ENCODE peak calls at places on chromosomes 6 and 20, in nine cellular contexts. One of them, this sample, is unnamed. For H3K4me1 and H3K36me3, the result is how much of the 10 kb centered on the place peaks cover.

GRCh38 chr6:159828074-159828473 is 28.0 kb downstream of the PNLDC1 start:
- DNase-seq in GM23338: no peak
- DNase-seq in pancreas: no peak
- DNase-seq in H1: no peak
- DNase-seq in CD4-positive, alpha-beta memory T cell: no peak
- DNase-seq in ovary: no peak
- DNase-seq in fibroblast of lung: no peak
- DNase-seq in SK-N-SH: no peak
- DNase-seq in right lobe of liver: no peak
- DNase-seq in this sample: no peak

GRCh38 chr20:51354191-51354768 is 188.2 kb downstream of the NFATC2 start:
- DNase-seq in GM23338: no peak
- DNase-seq in pancreas: no peak
- DNase-seq in H1: no peak
- DNase-seq in CD4-positive, alpha-beta memory T cell: no peak
- DNase-seq in ovary: no peak
- DNase-seq in fibroblast of lung: peak
- DNase-seq in SK-N-SH: no peak
- DNase-seq in right lobe of liver: no peak
- DNase-seq in this sample: no peak

GRCh38 chr6:5401845-5402738 is 140.8 kb downstream of the FARS2 start:
- DNase-seq in GM23338: peak
- DNase-seq in pancreas: no peak
- DNase-seq in H1: no peak
- DNase-seq in CD4-positive, alpha-beta memory T cell: no peak
- DNase-seq in ovary: no peak
- DNase-seq in fibroblast of lung: peak
- DNase-seq in SK-N-SH: no peak
- DNase-seq in right lobe of liver: no peak
- DNase-seq in this sample: no peak

GRCh38 chr6:45714795-45715507 is 300.7 kb downstream of the CLIC5 start:
- DNase-seq in GM23338: peak
- DNase-seq in pancreas: peak
- DNase-seq in H1: peak
- DNase-seq in CD4-positive, alpha-beta memory T cell: peak
- DNase-seq in ovary: peak
- DNase-seq in fibroblast of lung: peak
- DNase-seq in SK-N-SH: peak
- DNase-seq in right lobe of liver: no peak
- DNase-seq in this sample: no peak

GRCh38 chr6:142485256-142485655 is 183.4 kb downstream of the ADGRG6 start:
- DNase-seq in GM23338: no peak
- DNase-seq in pancreas: no peak
- DNase-seq in H1: no peak
- DNase-seq in CD4-positive, alpha-beta memory T cell: no peak
- DNase-seq in ovary: no peak
- DNase-seq in fibroblast of lung: peak
- DNase-seq in SK-N-SH: no peak
- DNase-seq in right lobe of liver: no peak
- DNase-seq in this sample: no peak

GRCh38 chr6:142008016-142008735 is 124.5 kb upstream of the GJE1 start:
- DNase-seq in GM23338: peak
- DNase-seq in pancreas: no peak
- DNase-seq in H1: no peak
- DNase-seq in CD4-positive, alpha-beta memory T cell: no peak
- DNase-seq in ovary: no peak
- DNase-seq in fibroblast of lung: no peak
- DNase-seq in SK-N-SH: no peak
- DNase-seq in right lobe of liver: no peak
- DNase-seq in this sample: no peak

GRCh38 chr20:34179636-34180360 is 61.4 kb upstream of the ASIP start:
- DNase-seq in GM23338: no peak
- DNase-seq in pancreas: no peak
- DNase-seq in H1: no peak
- DNase-seq in CD4-positive, alpha-beta memory T cell: no peak
- DNase-seq in ovary: no peak
- DNase-seq in fibroblast of lung: no peak
- DNase-seq in SK-N-SH: no peak
- DNase-seq in right lobe of liver: no peak
- DNase-seq in this sample: no peak

GRCh38 chr6:144007779-144008500 is at the start of gene PLAGL1:
- DNase-seq in GM23338: peak
- DNase-seq in pancreas: peak
- DNase-seq in H1: no peak
- DNase-seq in CD4-positive, alpha-beta memory T cell: peak
- DNase-seq in ovary: peak
- DNase-seq in fibroblast of lung: peak
- DNase-seq in SK-N-SH: peak
- DNase-seq in right lobe of liver: peak
- DNase-seq in this sample: peak

GRCh38 chr20:51473771-51474170 is 68.7 kb downstream of the NFATC2 start:
- DNase-seq in GM23338: no peak
- DNase-seq in pancreas: no peak
- DNase-seq in H1: no peak
- DNase-seq in CD4-positive, alpha-beta memory T cell: no peak
- DNase-seq in ovary: no peak
- DNase-seq in fibroblast of lung: no peak
- DNase-seq in SK-N-SH: no peak
- DNase-seq in right lobe of liver: no peak
- DNase-seq in this sample: no peak

GRCh38 chr6:133752129-133752528 is 136.8 kb upstream of the TCF21 start:
- DNase-seq in GM23338: no peak
- DNase-seq in pancreas: no peak
- DNase-seq in H1: no peak
- DNase-seq in CD4-positive, alpha-beta memory T cell: no peak
- DNase-seq in ovary: no peak
- DNase-seq in fibroblast of lung: no peak
- DNase-seq in SK-N-SH: no peak
- DNase-seq in right lobe of liver: no peak
- DNase-seq in this sample: no peak

GRCh38 chr20:1338096-1338495 is 9.2 kb upstream of the SDCBP2 start:
- DNase-seq in GM23338: no peak
- DNase-seq in pancreas: no peak
- DNase-seq in H1: no peak
- DNase-seq in CD4-positive, alpha-beta memory T cell: no peak
- DNase-seq in ovary: no peak
- DNase-seq in fibroblast of lung: no peak
- DNase-seq in SK-N-SH: no peak
- DNase-seq in right lobe of liver: no peak
- DNase-seq in this sample: peak

GRCh38 chr6:159804504-159804903 is 4.4 kb downstream of the PNLDC1 start:
- DNase-seq in GM23338: no peak
- DNase-seq in pancreas: no peak
- DNase-seq in H1: no peak
- DNase-seq in CD4-positive, alpha-beta memory T cell: no peak
- DNase-seq in ovary: no peak
- DNase-seq in fibroblast of lung: no peak
- DNase-seq in SK-N-SH: no peak
- DNase-seq in right lobe of liver: no peak
- DNase-seq in this sample: no peak

DNA sequence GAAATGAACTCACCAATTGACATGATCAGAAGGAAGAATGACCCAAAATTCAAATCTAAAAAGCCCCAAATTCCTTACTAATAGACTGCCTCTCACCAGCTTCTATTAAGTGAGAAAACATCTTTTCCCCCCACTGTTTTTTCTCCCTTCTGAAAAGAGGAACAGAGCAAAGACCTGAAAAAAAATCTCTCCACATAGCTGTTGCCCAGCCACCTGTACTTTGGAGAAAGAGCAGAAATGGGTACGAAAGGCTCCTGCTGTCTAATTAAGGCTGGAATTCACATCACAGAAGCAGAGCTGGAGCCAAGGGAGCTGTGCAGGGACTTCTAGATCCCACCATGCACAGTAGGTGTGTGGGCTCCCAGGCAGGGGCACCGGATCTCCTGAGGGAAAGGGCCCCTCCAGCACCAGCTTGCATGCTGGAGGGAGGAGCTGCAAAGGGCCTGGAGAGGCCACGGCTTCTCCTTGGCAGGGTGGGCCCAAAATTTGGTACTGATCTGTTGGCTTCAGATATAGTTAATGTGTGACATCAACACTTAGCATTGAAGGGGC is 73.2 kb upstream of the DUSP22 start:
- DNase-seq in GM23338: no peak
- DNase-seq in pancreas: no peak
- DNase-seq in H1: no peak
- DNase-seq in CD4-positive, alpha-beta memory T cell: no peak
- DNase-seq in ovary: no peak
- DNase-seq in fibroblast of lung: no peak
- DNase-seq in SK-N-SH: no peak
- DNase-seq in right lobe of liver: no peak
- DNase-seq in this sample: no peak
- H3K4me1 ChIP-seq in GM23338: under half
- H3K4me1 ChIP-seq in pancreas: under half
- H3K4me1 ChIP-seq in H1: under half
- H3K4me1 ChIP-seq in CD4-positive, alpha-beta memory T cell: under half
- H3K4me1 ChIP-seq in ovary: under half
- H3K4me1 ChIP-seq in fibroblast of lung: under half
- H3K4me1 ChIP-seq in SK-N-SH: under half
- H3K4me1 ChIP-seq in right lobe of liver: under half
- H3K4me1 ChIP-seq in this sample: under half

GRCh38 chr6:169664227-169664626 is 37.6 kb downstream of the WDR27 start:
- DNase-seq in GM23338: no peak
- DNase-seq in pancreas: no peak
- DNase-seq in H1: no peak
- DNase-seq in CD4-positive, alpha-beta memory T cell: no peak
- DNase-seq in ovary: no peak
- DNase-seq in fibroblast of lung: no peak
- DNase-seq in SK-N-SH: no peak
- DNase-seq in right lobe of liver: no peak
- DNase-seq in this sample: no peak

GRCh38 chr6:169668203-169668847 is 33.5 kb downstream of the WDR27 start:
- DNase-seq in GM23338: peak
- DNase-seq in pancreas: no peak
- DNase-seq in H1: no peak
- DNase-seq in CD4-positive, alpha-beta memory T cell: no peak
- DNase-seq in ovary: no peak
- DNase-seq in fibroblast of lung: no peak
- DNase-seq in SK-N-SH: no peak
- DNase-seq in right lobe of liver: no peak
- DNase-seq in this sample: no peak

GRCh38 chr6:169665289-169665688 is 36.5 kb downstream of the WDR27 start:
- DNase-seq in GM23338: no peak
- DNase-seq in pancreas: no peak
- DNase-seq in H1: no peak
- DNase-seq in CD4-positive, alpha-beta memory T cell: no peak
- DNase-seq in ovary: no peak
- DNase-seq in fibroblast of lung: no peak
- DNase-seq in SK-N-SH: no peak
- DNase-seq in right lobe of liver: no peak
- DNase-seq in this sample: no peak

GRCh38 chr6:169667716-169668115 is 34.1 kb downstream of the WDR27 start:
- DNase-seq in GM23338: no peak
- DNase-seq in pancreas: no peak
- DNase-seq in H1: no peak
- DNase-seq in CD4-positive, alpha-beta memory T cell: no peak
- DNase-seq in ovary: no peak
- DNase-seq in fibroblast of lung: no peak
- DNase-seq in SK-N-SH: no peak
- DNase-seq in right lobe of liver: no peak
- DNase-seq in this sample: no peak

DNA sequence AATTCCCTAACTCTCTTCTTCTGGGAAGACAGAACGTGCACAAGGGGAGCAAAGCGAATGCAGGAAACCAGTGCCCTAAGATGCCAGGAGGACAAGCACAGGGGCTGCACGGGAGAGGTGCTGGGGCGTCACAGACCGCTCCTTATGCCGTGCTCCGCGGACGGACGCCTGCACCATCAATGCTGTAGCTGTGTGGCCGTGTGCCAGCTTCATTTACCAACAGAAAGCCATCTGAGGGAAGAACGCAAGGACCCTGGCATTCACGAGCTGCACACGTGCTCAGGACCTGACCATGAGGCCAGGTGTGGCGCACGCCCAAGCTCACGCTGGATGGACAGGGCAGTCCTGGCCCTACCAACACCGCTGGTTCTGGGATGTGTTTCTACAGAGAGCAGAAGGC is 35.4 kb downstream of the WDR27 start:
- DNase-seq in GM23338: no peak
- DNase-seq in pancreas: no peak
- DNase-seq in H1: no peak
- DNase-seq in CD4-positive, alpha-beta memory T cell: no peak
- DNase-seq in ovary: no peak
- DNase-seq in fibroblast of lung: no peak
- DNase-seq in SK-N-SH: no peak
- DNase-seq in right lobe of liver: no peak
- DNase-seq in this sample: no peak
- H3K36me3 ChIP-seq in GM23338: under half
- H3K36me3 ChIP-seq in pancreas: under half
- H3K36me3 ChIP-seq in H1: under half
- H3K36me3 ChIP-seq in CD4-positive, alpha-beta memory T cell: under half
- H3K36me3 ChIP-seq in ovary: under half
- H3K36me3 ChIP-seq in fibroblast of lung: under half
- H3K36me3 ChIP-seq in SK-N-SH: half or more
- H3K36me3 ChIP-seq in right lobe of liver: under half
- H3K36me3 ChIP-seq in this sample: under half

DNA sequence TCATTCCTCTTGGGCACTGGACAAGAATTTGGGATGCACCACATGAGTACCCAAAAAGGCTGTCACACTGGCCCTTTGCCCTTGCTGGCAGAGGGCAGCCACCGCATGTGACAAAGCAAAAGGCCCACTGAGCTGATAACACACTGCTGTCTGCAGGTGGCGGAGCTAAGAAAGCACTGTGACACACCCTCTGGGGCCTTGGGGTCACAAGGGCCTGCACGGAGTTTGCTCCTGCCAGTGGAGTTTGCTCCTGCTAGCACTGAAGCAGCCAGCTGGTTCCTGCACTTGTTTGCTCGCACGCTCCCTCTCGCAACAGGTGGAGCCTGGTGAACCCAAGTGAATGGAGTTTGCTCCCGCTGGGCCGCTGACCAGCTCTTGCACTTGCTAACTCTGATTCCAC is 132.6 kb downstream of the LCA5 start:
- DNase-seq in GM23338: no peak
- DNase-seq in pancreas: peak
- DNase-seq in H1: no peak
- DNase-seq in CD4-positive, alpha-beta memory T cell: no peak
- DNase-seq in ovary: no peak
- DNase-seq in fibroblast of lung: no peak
- DNase-seq in SK-N-SH: no peak
- DNase-seq in right lobe of liver: peak
- DNase-seq in this sample: no peak
- H3K27ac ChIP-seq in GM23338: no peak
- H3K27ac ChIP-seq in pancreas: no peak
- H3K27ac ChIP-seq in H1: no peak
- H3K27ac ChIP-seq in CD4-positive, alpha-beta memory T cell: no peak
- H3K27ac ChIP-seq in ovary: no peak
- H3K27ac ChIP-seq in fibroblast of lung: no peak
- H3K27ac ChIP-seq in SK-N-SH: no peak
- H3K27ac ChIP-seq in right lobe of liver: no peak
- H3K27ac ChIP-seq in this sample: no peak

DNA sequence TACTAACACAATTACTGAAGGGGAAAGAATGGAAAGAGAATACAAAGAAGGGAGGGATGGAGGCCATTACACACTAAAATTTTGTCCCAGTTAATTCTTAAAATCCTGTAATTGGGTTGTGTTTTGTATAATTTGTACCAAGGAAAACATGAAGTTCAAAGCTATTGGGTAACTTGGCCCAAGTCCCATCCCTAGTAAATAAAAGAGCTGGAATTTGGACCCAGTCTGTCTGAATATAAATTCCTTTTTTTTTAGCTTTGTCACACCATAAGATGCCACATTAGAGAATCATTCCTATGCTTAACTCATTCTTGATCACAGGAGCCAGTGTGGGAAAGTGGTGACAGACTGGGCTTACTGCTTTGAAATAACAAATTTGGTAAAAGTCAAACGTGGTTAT is 66.8 kb upstream of the CBLN4 start:
- DNase-seq in GM23338: no peak
- DNase-seq in pancreas: no peak
- DNase-seq in H1: no peak
- DNase-seq in CD4-positive, alpha-beta memory T cell: no peak
- DNase-seq in ovary: no peak
- DNase-seq in fibroblast of lung: no peak
- DNase-seq in SK-N-SH: no peak
- DNase-seq in right lobe of liver: no peak
- DNase-seq in this sample: no peak
- H3K4me1 ChIP-seq in GM23338: under half
- H3K4me1 ChIP-seq in pancreas: under half
- H3K4me1 ChIP-seq in H1: under half
- H3K4me1 ChIP-seq in CD4-positive, alpha-beta memory T cell: under half
- H3K4me1 ChIP-seq in ovary: under half
- H3K4me1 ChIP-seq in fibroblast of lung: under half
- H3K4me1 ChIP-seq in SK-N-SH: under half
- H3K4me1 ChIP-seq in right lobe of liver: under half
- H3K4me1 ChIP-seq in this sample: under half

This sample was measured in aorta.